ENCODE peak calls at places on chromosome 6, in eight cellular contexts. X, E, A, R, U, F, M and W are unnamed samples.
A peak's percentile ranks its signal among the peaks of the same experiment; 100 is the strongest.

GRCh38 chr6:161393839-161394364 is 120.0 kb upstream of the AGPAT4 start:
- DNase-seq in X (peak; percentile 66), E (peak; percentile 72), A (no peak), R (peak; percentile 75), U (peak; percentile 71), F (peak; percentile 86), M (peak; percentile 43), W (peak; percentile 56)

GRCh38 chr6:119966484-119966883 is 616.9 kb upstream of the MAN1A1 start:
- DNase-seq in X (no peak), E (no peak), A (peak; percentile 44), R (no peak), U (peak; percentile 14), F (peak; percentile 68), M (no peak), W (no peak)

GRCh38 chr6:35024601-35025054 is 116.5 kb downstream of the TCP11 start:
- DNase-seq in X (peak; percentile 74), E (peak; percentile 92), A (no peak), R (peak; percentile 29), U (peak; percentile 28), F (peak; percentile 65), M (no peak), W (no peak)

GRCh38 chr6:23522751-23523527 is 603.1 kb upstream of the NRSN1 start:
- DNase-seq in X (peak; percentile 45), E (no peak), A (no peak), R (no peak), U (no peak), F (no peak), M (no peak), W (no peak)

GRCh38 chr6:129938242-129939020 is 77.3 kb upstream of the TMEM244 start:
- DNase-seq in X (no peak), E (no peak), A (no peak), R (no peak), U (no peak), F (no peak), M (no peak), W (no peak)

GRCh38 chr6:72424476-72424875 is 197.4 kb upstream of the KCNQ5 start:
- DNase-seq in X (no peak), E (no peak), A (no peak), R (no peak), U (no peak), F (no peak), M (no peak), W (no peak)

GRCh38 chr6:114747995-114748625 is 405.3 kb upstream of the HS3ST5 start:
- DNase-seq in X (peak; percentile 14), E (peak; percentile 7), A (no peak), R (peak; percentile 16), U (peak; percentile 21), F (peak; percentile 28), M (no peak), W (no peak)

GRCh38 chr6:118524686-118525085 is 23.4 kb upstream of the PLN start:
- DNase-seq in X (no peak), E (no peak), A (no peak), R (no peak), U (no peak), F (no peak), M (no peak), W (no peak)

GRCh38 chr6:44056392-44057237 is 70.6 kb downstream of the MRPL14 start:
- DNase-seq in X (peak; percentile 83), E (peak; percentile 63), A (no peak), R (no peak), U (no peak), F (no peak), M (no peak), W (no peak)

GRCh38 chr6:71197267-71197666 is 91.3 kb upstream of the OGFRL1 start:
- DNase-seq in X (no peak), E (no peak), A (no peak), R (no peak), U (no peak), F (no peak), M (no peak), W (no peak)

GRCh38 chr6:32852018-32852843 is 1.3 kb downstream of the TAP1 start:
- DNase-seq in X (no peak), E (no peak), A (no peak), R (no peak), U (no peak), F (no peak), M (no peak), W (no peak)

GRCh38 chr6:40932366-40932765 is 106.7 kb downstream of the UNC5CL start:
- DNase-seq in X (no peak), E (peak; percentile 10), A (no peak), R (no peak), U (no peak), F (no peak), M (no peak), W (no peak)

GRCh38 chr6:20211941-20212391 is 303 bp downstream of the MBOAT1 start:
- DNase-seq in X (no peak), E (no peak), A (no peak), R (no peak), U (no peak), F (peak; percentile 54), M (no peak), W (no peak)

GRCh38 chr6:26556263-26557070 is 18.3 kb downstream of the HMGN4 start:
- DNase-seq in X (peak; percentile 48), E (peak; percentile 59), A (no peak), R (peak; percentile 84), U (peak; percentile 93), F (peak; percentile 95), M (no peak), W (peak; percentile 79)

GRCh38 chr6:98203170-98203806 is 631.1 kb upstream of the POU3F2 start:
- DNase-seq in X (no peak), E (no peak), A (no peak), R (no peak), U (no peak), F (peak; percentile 0), M (no peak), W (peak; percentile 20)

GRCh38 chr6:160226118-160226541 is 32.5 kb downstream of the SLC22A2 start:
- DNase-seq in X (no peak), E (no peak), A (no peak), R (no peak), U (no peak), F (no peak), M (no peak), W (no peak)

GRCh38 chr6:36597775-36598174 is 3.6 kb downstream of the SRSF3 start:
- DNase-seq in X (no peak), E (no peak), A (no peak), R (no peak), U (no peak), F (no peak), M (no peak), W (no peak)

GRCh38 chr6:25899580-25900408 is 25.8 kb upstream of the SLC17A3 start:
- DNase-seq in X (no peak), E (no peak), A (no peak), R (no peak), U (peak; percentile 81), F (no peak), M (no peak), W (no peak)

GRCh38 chr6:53159558-53159957 is 10.9 kb upstream of the GCM1 start:
- DNase-seq in X (no peak), E (no peak), A (no peak), R (no peak), U (peak; percentile 33), F (no peak), M (no peak), W (no peak)

GRCh38 chr6:56802570-56802969 is 152.3 kb upstream of the BEND6 start:
- DNase-seq in X (no peak), E (peak; percentile 91), A (no peak), R (no peak), U (peak; percentile 68), F (no peak), M (no peak), W (peak; percentile 76)

GRCh38 chr6:148383658-148384417 is 41.2 kb downstream of the SASH1 start:
- DNase-seq in X (no peak), E (no peak), A (no peak), R (no peak), U (no peak), F (no peak), M (no peak), W (no peak)

GRCh38 chr6:104473021-104473429 is 386.7 kb downstream of the HACE1 start:
- DNase-seq in X (no peak), E (no peak), A (peak; percentile 25), R (no peak), U (no peak), F (no peak), M (no peak), W (no peak)

GRCh38 chr6:35494161-35494563 is 2.7 kb downstream of the TEAD3 start:
- DNase-seq in X (peak; percentile 34), E (peak; percentile 30), A (no peak), R (no peak), U (no peak), F (no peak), M (no peak), W (no peak)

GRCh38 chr6:73455865-73456629 is 4.0 kb upstream of the CGAS start:
- DNase-seq in X (no peak), E (no peak), A (no peak), R (no peak), U (peak; percentile 50), F (peak; percentile 9), M (no peak), W (peak; percentile 26)

GRCh38 chr6:136288566-136289326 is 900 bp downstream of the BCLAF1 start:
- DNase-seq in X (peak; percentile 53), E (peak; percentile 92), A (no peak), R (peak; percentile 34), U (peak; percentile 89), F (peak; percentile 86), M (peak; percentile 25), W (no peak)
- TF ChIP-seq POLR2AphosphoS5 in X (no peak), E (no peak), A (no peak), R (no peak), U (no peak), F (no peak), M (no peak), W (no peak)

GRCh38 chr6:106782524-106783265 is 153.3 kb downstream of the QRSL1 start:
- DNase-seq in X (no peak), E (no peak), A (no peak), R (no peak), U (no peak), F (no peak), M (no peak), W (no peak)
- H3K9ac ChIP-seq in X (no peak overlapping the region), E (no peak overlapping the region), A (no peak overlapping the region), R (no peak overlapping the region), U (no peak overlapping the region), F (no peak overlapping the region), M (no peak overlapping the region), W (no peak overlapping the region)

DNA sequence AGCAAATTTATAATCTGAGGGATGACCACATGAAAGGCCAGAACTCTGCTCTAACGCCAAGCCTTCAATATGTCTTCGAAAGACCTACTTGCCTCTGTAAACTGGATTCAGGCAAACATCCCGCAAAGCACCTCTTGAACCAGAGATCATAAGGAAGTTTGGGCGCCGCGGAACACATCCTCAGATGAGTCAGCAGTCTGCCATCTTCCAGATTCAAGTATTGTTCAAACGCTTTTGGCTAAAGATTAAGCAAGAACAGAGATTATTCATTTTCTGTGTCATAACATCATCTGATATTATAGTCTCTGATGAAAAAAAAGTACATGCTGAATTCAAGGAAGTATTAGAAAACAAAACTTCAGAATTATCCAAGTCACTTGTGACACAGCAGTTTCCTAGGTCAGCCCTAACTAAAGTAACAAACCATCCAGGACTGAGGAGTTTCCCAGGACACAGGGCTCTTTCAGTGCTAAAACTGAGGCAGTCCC is 20.8 kb downstream of the TBC1D7 start:
- DNase-seq in X (no peak), E (peak; percentile 74), A (no peak), R (no peak), U (no peak), F (peak; percentile 63), M (no peak), W (no peak)
- TF ChIP-seq POLR2AphosphoS5 in X (no peak), E (no peak), A (no peak), R (no peak), U (no peak), F (no peak), M (no peak), W (no peak)

GRCh38 chr6:30747300-30747687 is 2.9 kb upstream of the IER3 start:
- DNase-seq in X (no peak), E (peak; percentile 92), A (no peak), R (no peak), U (peak; percentile 61), F (no peak), M (no peak), W (no peak)
- H3K9ac ChIP-seq in X (no peak overlapping the region), E (peak overlapping the region; percentile 78), A (no peak overlapping the region), R (peak overlapping the region; percentile 2), U (peak overlapping the region; percentile 66), F (no peak overlapping the region), M (no peak overlapping the region), W (no peak overlapping the region)